ENCODE peak calls at places on chromosomes 6 and 20, in seven cellular contexts. V is keratinocyte, Y is psoas muscle, X is PC-3, M is lung, Z is ovary, W is prostate gland. E is an unnamed sample. For H3K4me1, the result is how much of the 10 kb centered on the place peaks cover.

GRCh38 chr6:33213989-33214335 is 5.7 kb downstream of the RING1 start:
- DNase-seq in V (no peak), Y (no peak), X (no peak), M (no peak), Z (no peak), W (no peak), E (no peak)

GRCh38 chr20:53922901-53923314 is 147.5 kb downstream of the BCAS1 start:
- DNase-seq in V (no peak), Y (no peak), X (no peak), M (no peak), Z (no peak), W (no peak), E (no peak)

GRCh38 chr6:142886431-142887170 is 58.4 kb downstream of the HIVEP2 start:
- DNase-seq in V (peak), Y (no peak), X (peak), M (no peak), Z (no peak), W (no peak), E (peak)

GRCh38 chr6:111011360-111012142 is 29.7 kb downstream of the RPF2 start:
- DNase-seq in V (no peak), Y (no peak), X (peak), M (no peak), Z (no peak), W (no peak), E (peak)

GRCh38 chr6:131427441-131428051 is 145.5 kb upstream of the ARG1 start:
- DNase-seq in V (no peak), Y (no peak), X (no peak), M (no peak), Z (no peak), W (no peak), E (no peak)

GRCh38 chr6:105567140-105567539 is 164.3 kb upstream of the PREP start:
- DNase-seq in V (no peak), Y (no peak), X (no peak), M (no peak), Z (no peak), W (no peak), E (no peak)

GRCh38 chr20:53751394-53752368 is 158.0 kb upstream of the ZNF217 start:
- DNase-seq in V (no peak), Y (no peak), X (peak), M (no peak), Z (no peak), W (no peak), E (no peak)

GRCh38 chr6:44133003-44133931 is 5.9 kb downstream of the TMEM63B start:
- DNase-seq in V (no peak), Y (peak), X (peak), M (peak), Z (peak), W (peak), E (peak)

GRCh38 chr20:16701296-16701695 is 28.5 kb upstream of the SNRPB2 start:
- DNase-seq in V (no peak), Y (no peak), X (peak), M (no peak), Z (no peak), W (no peak), E (no peak)

GRCh38 chr20:43744966-43745733 is 18.3 kb upstream of the GTSF1L start:
- DNase-seq in V (no peak), Y (no peak), X (no peak), M (no peak), Z (no peak), W (no peak), E (no peak)

GRCh38 chr6:43183441-43183840 is 1.4 kb downstream of the CUL9 start:
- DNase-seq in V (no peak), Y (no peak), X (no peak), M (no peak), Z (no peak), W (no peak), E (no peak)

GRCh38 chr6:13429406-13429753 is 58.0 kb downstream of the GFOD1 start:
- DNase-seq in V (no peak), Y (no peak), X (no peak), M (no peak), Z (no peak), W (no peak), E (no peak)

GRCh38 chr6:1382883-1383728 is 6.3 kb upstream of the FOXF2 start:
- DNase-seq in V (no peak), Y (no peak), X (no peak), M (no peak), Z (no peak), W (no peak), E (no peak)

GRCh38 chr6:154434662-154435061 is 75.8 kb downstream of the CNKSR3 start:
- DNase-seq in V (no peak), Y (no peak), X (no peak), M (no peak), Z (no peak), W (no peak), E (no peak)

GRCh38 chr20:59003836-59004492 is 3.1 kb downstream of the CTSZ start:
- DNase-seq in V (no peak), Y (peak), X (no peak), M (no peak), Z (no peak), W (no peak), E (no peak)

GRCh38 chr20:59004493-59004762 is 2.6 kb downstream of the CTSZ start:
- DNase-seq in V (no peak), Y (peak), X (no peak), M (no peak), Z (no peak), W (no peak), E (no peak)

GRCh38 chr20:59006167-59006863 is 739 bp downstream of the CTSZ start:
- DNase-seq in V (no peak), Y (peak), X (peak), M (no peak), Z (no peak), W (no peak), E (no peak)

GRCh38 chr20:59005523-59006166 is 1.4 kb downstream of the CTSZ start:
- DNase-seq in V (no peak), Y (no peak), X (no peak), M (no peak), Z (no peak), W (no peak), E (no peak)

GRCh38 chr20:59004763-59005522 is 2.1 kb downstream of the CTSZ start:
- DNase-seq in V (no peak), Y (peak), X (no peak), M (peak), Z (no peak), W (no peak), E (no peak)
- H3K4me1 ChIP-seq in V (under half), Y (under half), X (under half), M (under half), Z (under half), W (under half), E (under half)

GRCh38 chr6:14910692-14911547 is 334.9 kb upstream of the JARID2 start:
- DNase-seq in V (no peak), Y (no peak), X (no peak), M (peak), Z (no peak), W (no peak), E (no peak)
- H3K4me3 ChIP-seq in V (no peak), Y (no peak), X (no peak), M (no peak), Z (no peak), W (no peak), E (no peak)

GRCh38 chr20:61560361-61560853 is 308.3 kb downstream of the CDH4 start:
- DNase-seq in V (no peak), Y (no peak), X (peak), M (no peak), Z (no peak), W (no peak), E (no peak)
- H3K4me1 ChIP-seq in V (under half), Y (under half), X (under half), M (under half), Z (under half), W (under half), E (under half)

GRCh38 chr6:139888691-139889122 is 514.3 kb upstream of the CITED2 start:
- DNase-seq in V (no peak), Y (no peak), X (no peak), M (no peak), Z (no peak), W (no peak), E (no peak)
- H3K4me3 ChIP-seq in V (no peak), Y (no peak), X (no peak), M (no peak), Z (no peak), W (no peak), E (no peak)

GRCh38 chr20:62246431-62246830 is 8.1 kb downstream of the OSBPL2 start:
- DNase-seq in V (no peak), Y (no peak), X (no peak), M (no peak), Z (no peak), W (no peak), E (no peak)
- H3K4me1 ChIP-seq in V (under half), Y (half or more), X (under half), M (under half), Z (under half), W (under half), E (under half)

GRCh38 chr6:165611294-165611693 is 51.7 kb downstream of the PDE10A start:
- DNase-seq in V (no peak), Y (no peak), X (no peak), M (no peak), Z (no peak), W (no peak), E (no peak)

GRCh38 chr6:165618241-165618640 is 44.8 kb downstream of the PDE10A start:
- DNase-seq in V (no peak), Y (no peak), X (no peak), M (no peak), Z (no peak), W (no peak), E (no peak)

GRCh38 chr6:165617528-165617927 is 45.5 kb downstream of the PDE10A start:
- DNase-seq in V (no peak), Y (no peak), X (no peak), M (no peak), Z (no peak), W (no peak), E (no peak)

GRCh38 chr6:165616116-165616515 is 46.9 kb downstream of the PDE10A start:
- DNase-seq in V (no peak), Y (no peak), X (no peak), M (no peak), Z (no peak), W (no peak), E (no peak)

DNA sequence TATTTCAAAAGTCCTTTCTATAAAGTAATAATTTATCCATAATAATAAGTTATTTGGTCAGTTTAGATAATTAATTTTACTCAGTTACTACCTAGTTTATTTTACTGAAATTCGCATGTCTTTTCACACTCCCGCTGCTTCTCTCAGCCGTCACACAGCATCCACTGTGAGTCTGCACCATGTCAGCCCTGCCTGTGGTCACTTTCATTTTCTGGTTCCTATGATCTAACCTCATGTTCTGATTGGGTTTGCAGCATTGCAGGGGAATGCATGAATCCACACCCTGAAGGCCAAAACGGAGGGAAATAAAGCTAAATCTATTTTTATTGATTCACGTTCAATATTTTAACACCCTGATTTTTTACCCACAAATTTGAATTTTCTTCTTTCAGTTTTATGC is 47.4 kb downstream of the PDE10A start:
- DNase-seq in V (no peak), Y (no peak), X (no peak), M (no peak), Z (no peak), W (no peak), E (no peak)
- H3K4me3 ChIP-seq in V (no peak), Y (peak), X (no peak), M (no peak), Z (peak), W (no peak), E (no peak)

DNA sequence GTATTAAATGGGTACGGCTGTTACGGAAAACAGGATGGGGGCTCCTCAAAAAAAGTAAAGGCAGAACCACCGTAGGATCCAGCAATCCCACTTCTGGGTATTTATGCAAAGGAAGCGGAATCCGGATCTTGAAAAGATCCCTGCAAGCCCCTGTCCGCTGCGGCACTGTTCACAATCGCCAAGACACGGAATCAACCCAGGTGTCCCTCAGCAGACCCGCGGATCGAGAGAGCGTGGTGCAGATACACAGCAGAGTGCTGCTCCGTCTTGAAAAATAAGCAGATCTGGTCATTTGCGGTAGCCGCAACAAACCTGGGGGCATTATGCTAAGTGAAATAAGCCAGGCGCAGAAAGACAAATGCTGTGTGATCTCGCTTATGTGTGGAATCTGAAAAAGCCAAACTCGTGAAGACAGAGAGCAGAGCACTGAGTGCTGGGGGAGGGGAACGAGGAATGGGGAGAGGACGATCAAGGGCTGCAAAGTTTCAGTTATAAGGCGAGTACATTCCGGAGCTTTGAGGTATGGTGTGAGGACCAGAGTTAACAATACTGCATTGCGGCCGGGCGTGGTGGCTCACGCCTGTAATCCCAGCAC is 41.3 kb downstream of the NTSR1 start:
- DNase-seq in V (no peak), Y (peak), X (no peak), M (no peak), Z (no peak), W (no peak), E (no peak)
- H3K4me1 ChIP-seq in V (under half), Y (under half), X (under half), M (under half), Z (under half), W (under half), E (under half)